ENCODE peak calls at places on chromosomes 5 and 9, in four cellular contexts. One of them, this sample, is unnamed.

GRCh38 chr9:16265671-16266070 is 604.8 kb downstream of the BNC2 start:
- DNase-seq in cerebellum: no peak
- DNase-seq in PC-9: no peak
- DNase-seq in GF-D8: no peak
- DNase-seq in this sample: no peak

GRCh38 chr9:136007906-136008692 is 46.9 kb upstream of the UBAC1 start:
- DNase-seq in GF-D8: no peak
- DNase-seq in cerebellum: no peak
- DNase-seq in PC-9: no peak
- DNase-seq in this sample: peak

GRCh38 chr9:136587145-136587943 is 41.5 kb upstream of the NOTCH1 start:
- DNase-seq in GF-D8: peak
- DNase-seq in PC-9: no peak
- DNase-seq in cerebellum: no peak
- DNase-seq in this sample: no peak

GRCh38 chr5:42772265-42772993 is 15.8 kb downstream of the CCDC152 start:
- DNase-seq in PC-9: peak
- DNase-seq in GF-D8: no peak
- DNase-seq in cerebellum: no peak
- DNase-seq in this sample: no peak

GRCh38 chr5:111143910-111144309 is 51.8 kb downstream of the WDR36 start:
- DNase-seq in PC-9: no peak
- DNase-seq in cerebellum: no peak
- DNase-seq in GF-D8: no peak
- DNase-seq in this sample: no peak

GRCh38 chr5:153256-153655 is 38.0 kb upstream of the LRRC14B start:
- DNase-seq in GF-D8: no peak
- DNase-seq in cerebellum: no peak
- DNase-seq in PC-9: no peak
- DNase-seq in this sample: no peak

GRCh38 chr9:71254592-71255277 is 133.3 kb upstream of the TRPM3 start:
- DNase-seq in PC-9: no peak
- DNase-seq in GF-D8: no peak
- DNase-seq in cerebellum: no peak
- DNase-seq in this sample: no peak

GRCh38 chr5:90741022-90741564 is 182.5 kb downstream of the ADGRV1 start:
- DNase-seq in GF-D8: no peak
- DNase-seq in cerebellum: no peak
- DNase-seq in PC-9: no peak
- DNase-seq in this sample: no peak

GRCh38 chr9:136644593-136645342 is 17.9 kb upstream of the EGFL7 start:
- DNase-seq in PC-9: peak
- DNase-seq in GF-D8: peak
- DNase-seq in cerebellum: peak
- DNase-seq in this sample: no peak

GRCh38 chr5:135353952-135354721 is 44.9 kb downstream of the MACROH2A1 start:
- DNase-seq in cerebellum: peak
- DNase-seq in PC-9: no peak
- DNase-seq in GF-D8: no peak
- DNase-seq in this sample: no peak

GRCh38 chr9:97954550-97954989 is 16.6 kb upstream of the HEMGN start:
- DNase-seq in PC-9: peak
- DNase-seq in GF-D8: peak
- DNase-seq in cerebellum: peak
- DNase-seq in this sample: peak

GRCh38 chr9:126149661-126150060 is 177.0 kb upstream of the MVB12B start:
- DNase-seq in PC-9: no peak
- DNase-seq in cerebellum: no peak
- DNase-seq in GF-D8: no peak
- DNase-seq in this sample: no peak

GRCh38 chr9:13508086-13508485 is 228.6 kb upstream of the MPDZ start:
- DNase-seq in PC-9: no peak
- DNase-seq in cerebellum: no peak
- DNase-seq in GF-D8: no peak
- DNase-seq in this sample: no peak

GRCh38 chr5:61200582-61201155 is 38.4 kb upstream of the SMIM15 start:
- DNase-seq in cerebellum: no peak
- DNase-seq in PC-9: no peak
- DNase-seq in GF-D8: no peak
- DNase-seq in this sample: no peak

GRCh38 chr9:87442451-87442850 is 55.2 kb upstream of the DAPK1 start:
- DNase-seq in GF-D8: no peak
- DNase-seq in cerebellum: no peak
- DNase-seq in PC-9: no peak
- DNase-seq in this sample: no peak